ENCODE peak calls at places on chromosome X, in six cellular contexts. F is NB4; Y is stimulated activated naive CD8-positive, alpha-beta T cell treated with anti-CD3 and anti-CD28 coated beads, Interleukin-15, Interleukin-2, amounts not matched to agents 100 U/mL and 50 U/mL, for 24 hours; Z is Daoy; I is SW480; W is activated CD4-positive, alpha-beta T cell treated with anti-CD3 and anti-CD28 coated beads for 36 hours. R is an unnamed sample.

GRCh38 chrX:18995216-18995615 is 11.3 kb upstream of the PHKA2 start:
- DNase-seq in Z (peak; percentile 12), W (no peak), F (no peak), Y (no peak), I (no peak), R (no peak)

GRCh38 chrX:15507005-15507404 is 6.4 kb downstream of the BMX start:
- DNase-seq in I (no peak), Z (no peak), F (no peak), Y (no peak), W (no peak), R (no peak)

GRCh38 chrX:107602694-107603239 is 25.5 kb upstream of the PRPS1 start:
- DNase-seq in Z (no peak), W (no peak), F (no peak), I (no peak), Y (no peak), R (no peak)

GRCh38 chrX:39811391-39811790 is 286.4 kb downstream of the BCOR start:
- DNase-seq in I (no peak), F (no peak), W (no peak), Z (no peak), Y (no peak), R (peak; percentile 59)

GRCh38 chrX:25021132-25021498 is 5.3 kb upstream of the ARX start:
- DNase-seq in Z (no peak), Y (no peak), F (peak; percentile 9), I (no peak), W (no peak), R (no peak)

GRCh38 chrX:23773601-23774175 is 9.3 kb upstream of the SAT1 start:
- DNase-seq in F (peak; percentile 71), Y (no peak), I (no peak), W (peak; percentile 60), Z (peak; percentile 21), R (no peak)

GRCh38 chrX:73944582-73944947 is 359.4 kb upstream of the ZCCHC13 start:
- DNase-seq in W (no peak), Z (peak; percentile 1), F (no peak), Y (no peak), I (no peak), R (peak; percentile 23)

GRCh38 chrX:119763175-119763574 is 4.8 kb downstream of the SOWAHD start:
- DNase-seq in W (no peak), Z (peak; percentile 73), Y (no peak), F (no peak), I (peak; percentile 33), R (peak; percentile 86)

GRCh38 chrX:114798902-114799301 is 215.0 kb downstream of the HTR2C start:
- DNase-seq in Y (no peak), I (peak; percentile 0), Z (no peak), W (no peak), F (no peak), R (no peak)

GRCh38 chrX:122187065-122187464 is 997.0 kb upstream of the GRIA3 start:
- DNase-seq in F (no peak), Y (no peak), I (no peak), Z (no peak), W (no peak), R (no peak)

GRCh38 chrX:8731579-8732395 is at the start of gene ANOS1:
- DNase-seq in Z (peak; percentile 34), W (peak; percentile 6), F (no peak), I (no peak), Y (no peak), R (peak; percentile 77)

GRCh38 chrX:115584715-115585114 is 23.7 kb downstream of the PLS3 start:
- DNase-seq in I (no peak), Y (no peak), W (peak; percentile 7), Z (peak; percentile 37), F (no peak), R (no peak)

GRCh38 chrX:54029543-54030143 is 14.6 kb downstream of the PHF8 start:
- DNase-seq in I (no peak), Y (no peak), F (no peak), W (no peak), Z (no peak), R (no peak)

GRCh38 chrX:13864264-13864663 is 47.4 kb upstream of the GPM6B start:
- DNase-seq in I (no peak), W (no peak), F (no peak), Y (no peak), Z (no peak), R (no peak)

GRCh38 chrX:32673193-32673592 is 538.2 kb downstream of the DMD start:
- DNase-seq in I (peak; percentile 7), W (no peak), F (peak; percentile 15), Z (no peak), Y (no peak), R (peak; percentile 39)

GRCh38 chrX:74272230-74272629 is 31.8 kb upstream of the ZCCHC13 start:
- DNase-seq in W (no peak), Z (no peak), F (no peak), I (no peak), Y (no peak), R (no peak)

GRCh38 chrX:72539822-72540221 is 32.8 kb downstream of the HDAC8 start:
- DNase-seq in W (no peak), Y (no peak), I (no peak), Z (no peak), F (no peak), R (peak; percentile 2)

GRCh38 chrX:24231169-24231568 is 81.6 kb downstream of the ZFX start:
- DNase-seq in Y (no peak), I (peak; percentile 67), F (peak; percentile 64), Z (peak; percentile 35), W (peak; percentile 21), R (no peak)

R was measured in mesendoderm.